ENCODE peak calls at places on chromosomes 16 and 17, in seven cellular contexts. Y, D, T, W, U, P and J are unnamed samples.
A peak's percentile ranks its signal among the peaks of the same experiment; 100 is the strongest.

GRCh38 chr16:30720086-30720485 is 21.1 kb downstream of the SRCAP start:
- DNase-seq in Y (no peak), P (no peak), D (no peak), W (no peak), U (no peak), T (no peak), J (no peak)

GRCh38 chr16:11273721-11274324 is 394 bp upstream of the PRM3 start:
- DNase-seq in T (no peak), Y (no peak), D (no peak), U (no peak), W (no peak), P (no peak), J (no peak)

GRCh38 chr16:824194-824593 is 23.7 kb upstream of the GNG13 start:
- DNase-seq in P (no peak), W (no peak), T (no peak), Y (no peak), D (no peak), U (no peak), J (no peak)

GRCh38 chr17:69857412-69857835 is 217.6 kb upstream of the KCNJ16 start:
- DNase-seq in U (peak; percentile 82), T (peak; percentile 97), P (no peak), D (no peak), W (no peak), Y (no peak), J (peak; percentile 19)

GRCh38 chr17:63478814-63479494 is 2.1 kb downstream of the ACE start:
- DNase-seq in T (peak; percentile 97), U (peak; percentile 98), D (peak; percentile 80), W (peak; percentile 86), Y (peak; percentile 94), P (peak; percentile 70), J (peak; percentile 90)

GRCh38 chr17:76272541-76273434 is 7.6 kb downstream of the UBALD2 start:
- DNase-seq in P (no peak), U (no peak), Y (no peak), D (peak; percentile 60), T (no peak), W (no peak), J (no peak)

GRCh38 chr17:17256316-17256715 is 19.3 kb upstream of the FLCN start:
- DNase-seq in W (no peak), T (no peak), P (no peak), D (no peak), U (no peak), Y (no peak), J (no peak)

GRCh38 chr16:58459344-58460218 is 40.4 kb upstream of the NDRG4 start:
- DNase-seq in D (no peak), W (no peak), P (no peak), Y (no peak), U (peak; percentile 76), T (peak; percentile 82), J (no peak)

GRCh38 chr16:82034981-82035612 is at the start of gene HSD17B2:
- DNase-seq in U (peak; percentile 33), W (no peak), Y (no peak), D (no peak), P (no peak), T (peak; percentile 80), J (peak; percentile 64)

GRCh38 chr16:68696514-68696913 is 40.6 kb upstream of the CDH1 start:
- DNase-seq in Y (no peak), T (peak; percentile 21), P (no peak), W (no peak), U (no peak), D (no peak), J (peak; percentile 32)

GRCh38 chr16:59060212-59060611 is 326.1 kb upstream of the GOT2 start:
- DNase-seq in T (no peak), P (no peak), Y (no peak), U (peak; percentile 25), W (no peak), D (no peak), J (no peak)

GRCh38 chr16:88072571-88073001 is 121.4 kb downstream of the BANP start:
- DNase-seq in T (no peak), Y (no peak), W (no peak), D (no peak), P (no peak), U (no peak), J (no peak)

GRCh38 chr16:88070989-88071625 is 119.9 kb downstream of the BANP start:
- DNase-seq in P (no peak), T (no peak), D (no peak), U (no peak), Y (no peak), W (no peak), J (no peak)

GRCh38 chr16:88071908-88072307 is 120.7 kb downstream of the BANP start:
- DNase-seq in D (no peak), Y (no peak), T (no peak), W (no peak), P (no peak), U (no peak), J (no peak)

GRCh38 chr16:88074041-88074440 is 122.8 kb downstream of the BANP start:
- DNase-seq in Y (no peak), D (no peak), T (no peak), W (no peak), P (no peak), U (no peak), J (no peak)

DNA sequence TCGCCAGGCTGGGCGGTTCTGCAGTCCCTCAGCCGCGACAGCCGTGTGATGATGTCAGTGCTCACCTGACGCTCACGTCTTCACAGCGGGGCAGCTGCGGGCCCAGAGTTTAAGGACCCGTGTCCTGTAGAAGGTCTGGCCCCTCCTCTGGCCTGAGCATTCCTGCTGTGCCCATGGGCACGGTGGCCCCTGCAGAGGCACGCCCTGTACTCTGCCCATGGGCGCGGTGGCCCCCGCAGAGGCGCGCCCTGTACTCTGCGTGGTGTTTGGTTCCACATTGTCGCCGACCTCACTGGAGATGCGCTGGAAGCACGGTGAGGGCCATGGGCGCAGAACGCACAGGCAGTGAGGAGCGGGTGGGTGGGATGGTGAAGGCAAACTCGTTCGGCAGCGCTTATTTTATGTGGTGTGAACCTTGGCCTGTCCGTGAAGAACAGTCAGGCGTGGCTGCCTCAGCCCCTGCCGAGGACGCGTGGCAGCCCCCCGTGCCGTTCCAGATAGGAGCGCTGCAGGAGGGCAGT is 122.0 kb downstream of the BANP start:
- DNase-seq in P (no peak), D (no peak), T (no peak), U (no peak), W (no peak), Y (no peak), J (no peak)
- TF ChIP-seq EZH2phosphoT487 in P (no peak), D (no peak), T (no peak), U (no peak), W (no peak), Y (no peak), J (no peak)

DNA sequence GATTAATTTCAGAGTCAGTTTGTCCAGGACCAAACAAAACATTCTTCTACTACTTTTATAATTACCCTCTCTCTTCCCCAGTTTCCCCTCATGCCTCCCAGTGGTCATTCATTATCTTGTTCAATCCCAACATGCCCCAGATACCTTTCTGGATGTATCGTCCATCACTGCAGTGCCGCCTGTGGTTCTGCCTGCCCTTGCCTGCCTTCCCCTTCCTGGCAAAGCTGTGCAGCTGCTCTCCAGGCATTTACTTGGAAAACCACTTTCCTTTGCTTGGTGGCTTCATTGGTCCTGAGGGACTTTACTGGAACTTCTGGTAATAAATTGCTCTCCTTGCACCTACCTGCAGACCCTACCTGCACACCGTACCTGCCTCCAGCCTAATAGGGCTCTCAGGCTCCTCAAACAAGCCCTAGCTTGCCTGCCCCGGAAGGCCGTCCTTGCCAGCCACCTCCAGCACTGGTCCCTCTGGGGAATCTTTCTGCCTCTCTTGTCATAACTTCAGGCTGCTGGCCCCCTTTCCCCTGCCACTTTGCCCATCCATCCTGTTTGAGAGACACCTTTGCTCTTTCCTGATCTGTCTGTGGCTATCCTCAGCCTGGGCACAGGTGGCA is 19.5 kb upstream of the MSI2 start:
- DNase-seq in Y (no peak), T (no peak), D (no peak), U (no peak), W (no peak), P (no peak), J (no peak)
- TF ChIP-seq EZH2phosphoT487 in Y (no peak), T (no peak), D (no peak), U (no peak), W (no peak), P (no peak), J (no peak)

GRCh38 chr17:6498356-6498755 is 54.1 kb downstream of the PIMREG start:
- DNase-seq in P (no peak), T (no peak), W (no peak), Y (no peak), U (no peak), D (no peak), J (no peak)
- TF ChIP-seq EZH2phosphoT487 in P (no peak), T (no peak), W (no peak), Y (no peak), U (no peak), D (no peak), J (no peak)

DNA sequence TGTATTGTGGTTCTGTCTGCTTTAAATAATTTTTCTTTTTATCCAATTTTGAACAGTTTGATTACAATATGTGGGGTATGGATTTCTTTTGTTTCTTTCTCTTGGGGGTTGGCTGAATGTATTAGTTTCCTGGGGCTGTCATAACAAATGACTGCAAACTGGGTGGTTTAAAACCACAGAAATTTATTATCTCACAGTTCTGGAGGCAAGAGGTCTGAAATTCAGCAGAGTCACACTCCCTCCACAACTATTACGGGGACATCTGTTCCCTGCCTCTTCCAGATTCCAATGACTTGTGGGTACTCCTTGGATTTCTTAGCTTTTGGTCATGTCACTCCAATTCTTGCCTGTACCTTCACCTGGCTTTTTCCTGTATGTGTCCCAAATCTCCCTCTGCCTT is 23.7 kb downstream of the COX11 start:
- DNase-seq in U (peak; percentile 49), P (no peak), W (no peak), T (no peak), Y (no peak), D (no peak), J (no peak)
- TF ChIP-seq EZH2phosphoT487 in U (no peak), P (no peak), W (no peak), T (no peak), Y (no peak), D (no peak), J (no peak)

DNA sequence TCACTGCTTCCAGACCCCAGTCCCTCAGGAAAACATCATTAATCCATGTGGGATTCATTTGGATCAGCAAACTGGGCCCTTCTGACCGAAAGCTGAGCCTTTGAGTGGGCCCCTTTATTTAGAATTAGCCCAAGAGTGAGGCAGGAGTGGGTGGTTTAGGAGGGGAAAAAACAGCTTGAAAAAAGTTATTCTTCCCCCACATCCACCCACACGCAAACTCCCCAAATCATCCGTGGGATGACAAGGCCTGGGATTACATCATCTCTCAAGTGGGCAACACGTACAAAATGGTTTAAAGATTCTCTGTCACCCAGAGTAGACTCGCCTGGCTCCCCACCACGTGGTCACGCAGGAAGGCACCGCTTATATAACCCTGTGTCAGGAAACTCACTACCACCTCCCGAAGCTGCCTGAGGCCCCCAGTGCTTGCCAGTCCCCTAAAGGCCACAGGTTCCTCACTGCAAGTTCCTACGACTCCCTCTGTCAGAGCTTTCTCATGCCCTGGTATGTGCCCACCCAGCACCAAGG is 27.6 kb downstream of the GSG1L start:
- DNase-seq in U (no peak), Y (no peak), D (no peak), P (no peak), T (no peak), W (no peak), J (no peak)
- TF ChIP-seq EZH2phosphoT487 in U (no peak), Y (no peak), D (no peak), P (no peak), T (no peak), W (no peak), J (no peak)